ENCODE peak calls at places on chromosomes 2 and 18, in four cellular contexts. U is fibroblast of mammary gland, S is SJSA1, V is NCI-H1417. F is an unnamed sample.

GRCh38 chr2:45743531-45744391 is 92.3 kb downstream of the PRKCE start:
- DNase-seq in U (peak; percentile 95), S (no peak), V (no peak), F (no peak)

GRCh38 chr18:2529154-2529553 is 42.2 kb downstream of the METTL4 start:
- DNase-seq in U (no peak), S (no peak), V (no peak), F (no peak)

GRCh38 chr2:72148391-72148974 is 821 bp upstream of the CYP26B1 start:
- DNase-seq in U (no peak), S (no peak), V (no peak), F (peak; percentile 31)

GRCh38 chr18:78605255-78605654 is 374.4 kb upstream of the SALL3 start:
- DNase-seq in U (no peak), S (no peak), V (no peak), F (no peak)

GRCh38 chr2:187499941-187500532 is 52.0 kb upstream of the CALCRL start:
- DNase-seq in U (peak; percentile 72), S (peak; percentile 64), V (peak; percentile 20), F (no peak)

GRCh38 chr2:116211719-116212118 is 1602.8 kb upstream of the DDX18 start:
- DNase-seq in U (no peak), S (no peak), V (no peak), F (no peak)

GRCh38 chr18:76941284-76941683 is 118.9 kb downstream of the ZNF236 start:
- DNase-seq in U (no peak), S (no peak), V (peak; percentile 48), F (no peak)

GRCh38 chr2:176830362-176830761 is 382.2 kb upstream of the HNRNPA3 start:
- DNase-seq in U (no peak), S (no peak), V (peak; percentile 19), F (no peak)

GRCh38 chr18:55266981-55267380 is 307.7 kb upstream of the CCDC68 start:
- DNase-seq in U (peak; percentile 77), S (no peak), V (no peak), F (no peak)

GRCh38 chr2:28134262-28134812 is 243.8 kb downstream of the BABAM2 start:
- DNase-seq in U (no peak), S (no peak), V (no peak), F (no peak)

GRCh38 chr2:152354069-152354755 is 19.2 kb downstream of the FMNL2 start:
- DNase-seq in U (peak; percentile 62), S (no peak), V (no peak), F (no peak)

GRCh38 chr2:44652701-44653100 is 288.8 kb upstream of the SIX3 start:
- DNase-seq in U (no peak), S (no peak), V (no peak), F (no peak)

GRCh38 chr2:152648336-152648735 is 68.9 kb downstream of the PRPF40A start:
- DNase-seq in U (peak; percentile 35), S (no peak), V (no peak), F (no peak)

GRCh38 chr2:141959016-141959415 is 171.8 kb downstream of the LRP1B start:
- DNase-seq in U (no peak), S (no peak), V (no peak), F (no peak)

GRCh38 chr18:46736136-46736535 is 20.7 kb downstream of the ST8SIA5 start:
- DNase-seq in U (no peak), S (no peak), V (no peak), F (no peak)

GRCh38 chr2:20653695-20654306 is 2.9 kb upstream of the HS1BP3 start:
- DNase-seq in U (no peak), S (no peak), V (no peak), F (no peak)

F was measured in D721Med.